ENCODE peak calls at places on chromosomes 7 and 10, in four cellular contexts. One of them, this sample, is unnamed.

GRCh38 chr7:42137431-42137830 is 99.6 kb downstream of the GLI3 start:
- DNase-seq in naive thymus-derived CD4-positive, alpha-beta T cell: no peak
- DNase-seq in left ventricle myocardium inferior: no peak
- DNase-seq in uterus: no peak
- DNase-seq in this sample: no peak

GRCh38 chr7:21939858-21940322 is 5.8 kb downstream of the CDCA7L start:
- DNase-seq in naive thymus-derived CD4-positive, alpha-beta T cell: no peak
- DNase-seq in left ventricle myocardium inferior: no peak
- DNase-seq in uterus: no peak
- DNase-seq in this sample: no peak

GRCh38 chr7:152085116-152085515 is 59.6 kb downstream of the GALNT11 start:
- DNase-seq in naive thymus-derived CD4-positive, alpha-beta T cell: no peak
- DNase-seq in left ventricle myocardium inferior: no peak
- DNase-seq in uterus: no peak
- DNase-seq in this sample: no peak

GRCh38 chr10:110275140-110275729 is 29.5 kb downstream of the SMNDC1 start:
- DNase-seq in naive thymus-derived CD4-positive, alpha-beta T cell: no peak
- DNase-seq in left ventricle myocardium inferior: no peak
- DNase-seq in uterus: no peak
- DNase-seq in this sample: no peak

GRCh38 chr10:3668276-3668960 is 116.6 kb downstream of the KLF6 start:
- DNase-seq in naive thymus-derived CD4-positive, alpha-beta T cell: peak; percentile 78
- DNase-seq in left ventricle myocardium inferior: no peak
- DNase-seq in uterus: peak; percentile 55
- DNase-seq in this sample: no peak

GRCh38 chr7:129796186-129796775 is 156.5 kb downstream of the UBE2H start:
- DNase-seq in naive thymus-derived CD4-positive, alpha-beta T cell: no peak
- DNase-seq in left ventricle myocardium inferior: no peak
- DNase-seq in uterus: no peak
- DNase-seq in this sample: no peak

GRCh38 chr7:8131694-8132605 is 130.0 kb downstream of the ICA1 start:
- DNase-seq in naive thymus-derived CD4-positive, alpha-beta T cell: peak; percentile 84
- DNase-seq in left ventricle myocardium inferior: no peak
- DNase-seq in uterus: no peak
- DNase-seq in this sample: no peak

GRCh38 chr7:124908258-124908657 is 21.4 kb downstream of the POT1 start:
- DNase-seq in naive thymus-derived CD4-positive, alpha-beta T cell: no peak
- DNase-seq in left ventricle myocardium inferior: no peak
- DNase-seq in uterus: no peak
- DNase-seq in this sample: no peak

GRCh38 chr10:117497736-117498135 is 44.8 kb upstream of the EMX2 start:
- DNase-seq in naive thymus-derived CD4-positive, alpha-beta T cell: no peak
- DNase-seq in left ventricle myocardium inferior: no peak
- DNase-seq in uterus: no peak
- DNase-seq in this sample: no peak

GRCh38 chr7:46932266-46932655 is 649.6 kb downstream of the TNS3 start:
- DNase-seq in naive thymus-derived CD4-positive, alpha-beta T cell: no peak
- DNase-seq in left ventricle myocardium inferior: no peak
- DNase-seq in uterus: no peak
- DNase-seq in this sample: no peak

GRCh38 chr7:36605662-36606441 is 118.4 kb downstream of the AOAH start:
- DNase-seq in naive thymus-derived CD4-positive, alpha-beta T cell: peak; percentile 9
- DNase-seq in left ventricle myocardium inferior: no peak
- DNase-seq in uterus: no peak
- DNase-seq in this sample: no peak

GRCh38 chr7:52423251-52423650 is 612.2 kb upstream of the POM121L12 start:
- DNase-seq in naive thymus-derived CD4-positive, alpha-beta T cell: no peak
- DNase-seq in left ventricle myocardium inferior: no peak
- DNase-seq in uterus: no peak
- DNase-seq in this sample: no peak

GRCh38 chr10:15712903-15713302 is 6.8 kb downstream of the ITGA8 start:
- DNase-seq in naive thymus-derived CD4-positive, alpha-beta T cell: no peak
- DNase-seq in left ventricle myocardium inferior: no peak
- DNase-seq in uterus: no peak
- DNase-seq in this sample: no peak

GRCh38 chr7:49776994-49777393 is 3.6 kb downstream of the VWC2 start:
- DNase-seq in naive thymus-derived CD4-positive, alpha-beta T cell: no peak
- DNase-seq in left ventricle myocardium inferior: no peak
- DNase-seq in uterus: no peak
- DNase-seq in this sample: no peak

GRCh38 chr10:62278461-62278910 is 9.8 kb upstream of the RTKN2 start:
- DNase-seq in naive thymus-derived CD4-positive, alpha-beta T cell: no peak
- DNase-seq in left ventricle myocardium inferior: no peak
- DNase-seq in uterus: no peak
- DNase-seq in this sample: no peak

GRCh38 chr7:8217200-8218068 is 44.5 kb downstream of the ICA1 start:
- DNase-seq in naive thymus-derived CD4-positive, alpha-beta T cell: peak; percentile 68
- DNase-seq in left ventricle myocardium inferior: no peak
- DNase-seq in uterus: no peak
- DNase-seq in this sample: no peak

GRCh38 chr10:124287071-124287685 is 131.5 kb downstream of the OAT start:
- DNase-seq in naive thymus-derived CD4-positive, alpha-beta T cell: no peak
- DNase-seq in left ventricle myocardium inferior: peak; percentile 3
- DNase-seq in uterus: no peak
- DNase-seq in this sample: no peak

GRCh38 chr7:74401137-74401859 is 52.4 kb upstream of the GTF2IRD1 start:
- DNase-seq in naive thymus-derived CD4-positive, alpha-beta T cell: peak; percentile 56
- DNase-seq in left ventricle myocardium inferior: peak; percentile 63
- DNase-seq in uterus: peak; percentile 64
- DNase-seq in this sample: peak; percentile 59

GRCh38 chr10:10598297-10598696 is 419.4 kb upstream of the CELF2 start:
- DNase-seq in naive thymus-derived CD4-positive, alpha-beta T cell: no peak
- DNase-seq in left ventricle myocardium inferior: no peak
- DNase-seq in uterus: no peak
- DNase-seq in this sample: no peak

GRCh38 chr10:122362621-122363020 is 11.9 kb upstream of the PLEKHA1 start:
- DNase-seq in naive thymus-derived CD4-positive, alpha-beta T cell: no peak
- DNase-seq in left ventricle myocardium inferior: no peak
- DNase-seq in uterus: no peak
- DNase-seq in this sample: no peak

GRCh38 chr7:44378744-44379143 is 53.4 kb upstream of the CAMK2B start:
- DNase-seq in naive thymus-derived CD4-positive, alpha-beta T cell: no peak
- DNase-seq in left ventricle myocardium inferior: no peak
- DNase-seq in uterus: no peak
- DNase-seq in this sample: no peak

GRCh38 chr10:78471723-78472541 is 438.3 kb downstream of the RPS24 start:
- DNase-seq in naive thymus-derived CD4-positive, alpha-beta T cell: no peak
- DNase-seq in left ventricle myocardium inferior: no peak
- DNase-seq in uterus: peak; percentile 84
- DNase-seq in this sample: no peak

GRCh38 chr10:35040761-35041501 is 49.2 kb downstream of the CUL2 start:
- DNase-seq in naive thymus-derived CD4-positive, alpha-beta T cell: no peak
- DNase-seq in left ventricle myocardium inferior: no peak
- DNase-seq in uterus: no peak
- DNase-seq in this sample: no peak

GRCh38 chr7:17668122-17668521 is 272.2 kb downstream of the SNX13 start:
- DNase-seq in naive thymus-derived CD4-positive, alpha-beta T cell: no peak
- DNase-seq in left ventricle myocardium inferior: no peak
- DNase-seq in uterus: no peak
- DNase-seq in this sample: no peak

GRCh38 chr10:119724630-119725549 is 960 bp upstream of the INPP5F start:
- DNase-seq in naive thymus-derived CD4-positive, alpha-beta T cell: no peak
- DNase-seq in left ventricle myocardium inferior: no peak
- DNase-seq in uterus: no peak
- DNase-seq in this sample: no peak

GRCh38 chr10:70541738-70542564 is 60.6 kb downstream of the PRF1 start:
- DNase-seq in naive thymus-derived CD4-positive, alpha-beta T cell: no peak
- DNase-seq in left ventricle myocardium inferior: no peak
- DNase-seq in uterus: no peak
- DNase-seq in this sample: peak; percentile 20

GRCh38 chr10:93027508-93027907 is 33.1 kb upstream of the CYP26C1 start:
- DNase-seq in naive thymus-derived CD4-positive, alpha-beta T cell: no peak
- DNase-seq in left ventricle myocardium inferior: no peak
- DNase-seq in uterus: no peak
- DNase-seq in this sample: no peak
- H3K27me3 ChIP-seq in naive thymus-derived CD4-positive, alpha-beta T cell: no peaks in the 10 kb centered on the region
- H3K27me3 ChIP-seq in left ventricle myocardium inferior: no peaks in the 10 kb centered on the region
- H3K27me3 ChIP-seq in uterus: no peaks in the 10 kb centered on the region
- H3K27me3 ChIP-seq in this sample: no peaks in the 10 kb centered on the region

DNA sequence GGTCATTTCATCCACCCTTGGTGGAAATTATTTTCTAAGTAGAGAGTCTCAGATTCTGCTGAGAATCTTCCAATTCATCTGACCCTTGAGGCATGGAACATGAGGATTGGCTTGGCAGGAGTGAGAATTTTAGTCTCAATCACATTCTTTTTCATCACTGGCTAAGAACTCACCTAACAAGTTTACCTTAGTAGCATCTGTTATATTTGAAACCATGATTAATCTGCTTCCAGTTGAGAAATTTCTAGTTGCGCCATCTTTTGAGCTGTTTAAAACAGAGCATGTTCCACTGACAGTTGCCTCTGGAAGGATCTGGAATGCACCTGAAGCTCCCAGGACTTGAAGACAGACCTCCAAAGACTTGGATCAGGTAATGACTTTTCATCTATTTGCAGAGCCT is at the start of gene LIPK:
- DNase-seq in naive thymus-derived CD4-positive, alpha-beta T cell: no peak
- DNase-seq in left ventricle myocardium inferior: no peak
- DNase-seq in uterus: no peak
- DNase-seq in this sample: no peak
- H3K27ac ChIP-seq in naive thymus-derived CD4-positive, alpha-beta T cell: no peak within 1 kb of the TSS
- H3K27ac ChIP-seq in left ventricle myocardium inferior: no peak within 1 kb of the TSS
- H3K27ac ChIP-seq in uterus: no peak within 1 kb of the TSS
- H3K27ac ChIP-seq in this sample: no peak within 1 kb of the TSS

DNA sequence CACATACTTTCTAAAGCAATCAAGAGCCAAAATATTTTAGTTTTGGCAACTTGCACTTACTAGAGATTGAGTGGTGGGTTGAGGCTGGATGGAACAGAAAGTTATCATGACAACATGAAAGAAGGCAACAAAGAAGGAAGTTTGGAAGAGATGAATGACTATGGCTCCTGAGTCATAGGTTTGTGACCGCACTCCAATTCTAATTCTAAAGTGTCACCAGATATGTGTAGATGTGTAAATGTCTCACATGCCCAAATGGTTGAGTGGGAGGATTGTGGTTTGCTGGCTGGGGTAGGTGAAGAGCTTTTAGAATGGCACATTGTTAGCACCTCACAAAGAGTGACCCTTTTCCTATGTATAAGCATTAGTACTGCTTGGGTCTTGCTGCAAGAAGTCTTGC is 20.2 kb downstream of the TAS2R16 start:
- DNase-seq in naive thymus-derived CD4-positive, alpha-beta T cell: no peak
- DNase-seq in left ventricle myocardium inferior: no peak
- DNase-seq in uterus: no peak
- DNase-seq in this sample: no peak
- H3K27me3 ChIP-seq in naive thymus-derived CD4-positive, alpha-beta T cell: no peaks in the 10 kb centered on the region
- H3K27me3 ChIP-seq in left ventricle myocardium inferior: no peaks in the 10 kb centered on the region
- H3K27me3 ChIP-seq in uterus: peaks cover 3% of the 10 kb centered on the region
- H3K27me3 ChIP-seq in this sample: no peaks in the 10 kb centered on the region

DNA sequence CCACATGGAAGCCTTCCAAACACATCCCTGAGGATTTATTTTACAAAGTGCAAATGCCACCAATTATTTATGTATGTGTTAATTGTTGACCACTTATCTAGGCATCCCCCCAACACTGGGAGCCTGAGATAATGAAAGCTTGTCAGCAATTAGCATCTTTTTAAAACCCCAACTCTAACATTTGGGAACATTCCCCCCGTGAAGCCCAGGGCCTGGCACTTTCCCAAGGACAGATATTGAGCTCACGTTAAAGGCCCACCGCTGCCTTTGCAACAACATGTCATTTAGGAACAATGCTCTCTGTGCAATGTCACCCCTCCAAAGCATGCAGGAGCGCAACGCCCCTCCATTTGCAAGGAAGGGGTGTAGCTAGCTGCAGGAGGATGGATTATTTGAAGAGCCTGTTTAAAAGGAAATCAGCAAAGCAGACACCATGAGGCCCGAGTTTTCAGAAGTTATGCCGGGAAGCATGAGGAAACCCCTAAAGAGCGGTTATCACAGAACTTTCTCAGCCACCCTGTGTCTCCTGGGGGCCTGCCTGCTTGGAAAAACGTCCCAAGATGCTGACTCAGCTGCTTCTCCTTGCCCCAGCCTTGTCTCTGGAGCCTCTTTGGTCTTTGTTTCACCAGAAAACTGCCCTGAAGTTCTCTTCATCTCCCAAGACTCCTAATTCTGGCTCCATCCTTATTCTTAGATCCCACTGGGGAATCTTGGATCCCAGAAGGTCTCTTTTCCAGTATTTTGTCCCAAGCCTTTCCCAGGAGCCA is 444.0 kb downstream of the GRID1 start:
- DNase-seq in naive thymus-derived CD4-positive, alpha-beta T cell: no peak
- DNase-seq in left ventricle myocardium inferior: no peak
- DNase-seq in uterus: peak; percentile 52
- DNase-seq in this sample: no peak
- H3K27ac ChIP-seq in naive thymus-derived CD4-positive, alpha-beta T cell: no peak overlapping the region
- H3K27ac ChIP-seq in left ventricle myocardium inferior: no peak overlapping the region
- H3K27ac ChIP-seq in uterus: peak overlapping the region; percentile 24
- H3K27ac ChIP-seq in this sample: no peak overlapping the region

GRCh38 chr7:157928808-157929425 is 592.1 kb downstream of the DNAJB6 start:
- DNase-seq in naive thymus-derived CD4-positive, alpha-beta T cell: no peak
- DNase-seq in left ventricle myocardium inferior: no peak
- DNase-seq in uterus: no peak
- DNase-seq in this sample: no peak

GRCh38 chr7:157930926-157931466 is 594.2 kb downstream of the DNAJB6 start:
- DNase-seq in naive thymus-derived CD4-positive, alpha-beta T cell: no peak
- DNase-seq in left ventricle myocardium inferior: no peak
- DNase-seq in uterus: no peak
- DNase-seq in this sample: no peak

GRCh38 chr7:157929671-157930070 is 592.9 kb downstream of the DNAJB6 start:
- DNase-seq in naive thymus-derived CD4-positive, alpha-beta T cell: no peak
- DNase-seq in left ventricle myocardium inferior: no peak
- DNase-seq in uterus: no peak
- DNase-seq in this sample: no peak

GRCh38 chr7:157928171-157928794 is 591.5 kb downstream of the DNAJB6 start:
- DNase-seq in naive thymus-derived CD4-positive, alpha-beta T cell: no peak
- DNase-seq in left ventricle myocardium inferior: no peak
- DNase-seq in uterus: no peak
- DNase-seq in this sample: no peak

GRCh38 chr7:157930441-157930840 is 593.6 kb downstream of the DNAJB6 start:
- DNase-seq in naive thymus-derived CD4-positive, alpha-beta T cell: no peak
- DNase-seq in left ventricle myocardium inferior: no peak
- DNase-seq in uterus: no peak
- DNase-seq in this sample: no peak
- H3K27me3 ChIP-seq in naive thymus-derived CD4-positive, alpha-beta T cell: no peaks in the 10 kb centered on the region
- H3K27me3 ChIP-seq in left ventricle myocardium inferior: peaks cover 36% of the 10 kb centered on the region
- H3K27me3 ChIP-seq in uterus: no peaks in the 10 kb centered on the region
- H3K27me3 ChIP-seq in this sample: no peaks in the 10 kb centered on the region